ENCODE peak calls at places on chromosomes 3 and 15, in four cellular contexts. One of them, this sample, is unnamed.

GRCh38 chr15:90571063-90571541 is 41.4 kb downstream of the CRTC3 start:
- DNase-seq in NCI-H1417 treated with DMSO at 0.1 percent for 48 hours: no peak
- DNase-seq in nephron progenitor cell: no peak
- DNase-seq in fibroblast of lung: peak
- DNase-seq in this sample: peak

GRCh38 chr15:100783760-100784492 is 95.7 kb upstream of the ALDH1A3 start:
- DNase-seq in NCI-H1417 treated with DMSO at 0.1 percent for 48 hours: no peak
- DNase-seq in nephron progenitor cell: no peak
- DNase-seq in fibroblast of lung: no peak
- DNase-seq in this sample: no peak

GRCh38 chr3:23702198-23702597 is 103.6 kb upstream of the UBE2E1 start:
- DNase-seq in NCI-H1417 treated with DMSO at 0.1 percent for 48 hours: no peak
- DNase-seq in nephron progenitor cell: no peak
- DNase-seq in fibroblast of lung: peak
- DNase-seq in this sample: no peak

GRCh38 chr3:160707187-160707789 is 30.3 kb downstream of the ARL14 start:
- DNase-seq in NCI-H1417 treated with DMSO at 0.1 percent for 48 hours: peak
- DNase-seq in nephron progenitor cell: peak
- DNase-seq in fibroblast of lung: peak
- DNase-seq in this sample: peak

GRCh38 chr3:52983336-52983807 is 62.5 kb downstream of the SFMBT1 start:
- DNase-seq in NCI-H1417 treated with DMSO at 0.1 percent for 48 hours: no peak
- DNase-seq in nephron progenitor cell: no peak
- DNase-seq in fibroblast of lung: no peak
- DNase-seq in this sample: no peak

GRCh38 chr3:57151021-57151449 is 14.1 kb downstream of the IL17RD start:
- DNase-seq in NCI-H1417 treated with DMSO at 0.1 percent for 48 hours: no peak
- DNase-seq in nephron progenitor cell: no peak
- DNase-seq in fibroblast of lung: peak
- DNase-seq in this sample: peak

GRCh38 chr15:39462691-39463090 is 118.2 kb upstream of the THBS1 start:
- DNase-seq in NCI-H1417 treated with DMSO at 0.1 percent for 48 hours: no peak
- DNase-seq in nephron progenitor cell: no peak
- DNase-seq in fibroblast of lung: peak
- DNase-seq in this sample: peak

GRCh38 chr3:123067689-123068226 is 933 bp downstream of the PDIA5 start:
- DNase-seq in NCI-H1417 treated with DMSO at 0.1 percent for 48 hours: no peak
- DNase-seq in nephron progenitor cell: peak
- DNase-seq in fibroblast of lung: no peak
- DNase-seq in this sample: no peak

GRCh38 chr15:95129589-95129988 is 898.2 kb downstream of the MCTP2 start:
- DNase-seq in NCI-H1417 treated with DMSO at 0.1 percent for 48 hours: no peak
- DNase-seq in nephron progenitor cell: no peak
- DNase-seq in fibroblast of lung: peak
- DNase-seq in this sample: peak

GRCh38 chr3:12553921-12554391 is 2.9 kb upstream of the MKRN2 start:
- DNase-seq in NCI-H1417 treated with DMSO at 0.1 percent for 48 hours: no peak
- DNase-seq in nephron progenitor cell: no peak
- DNase-seq in fibroblast of lung: peak
- DNase-seq in this sample: peak

GRCh38 chr3:117645561-117646242 is 936.1 kb downstream of the TUSC7 start:
- DNase-seq in NCI-H1417 treated with DMSO at 0.1 percent for 48 hours: no peak
- DNase-seq in nephron progenitor cell: no peak
- DNase-seq in fibroblast of lung: peak
- DNase-seq in this sample: no peak

GRCh38 chr3:84820126-84820525 is 138.7 kb upstream of the CADM2 start:
- DNase-seq in NCI-H1417 treated with DMSO at 0.1 percent for 48 hours: no peak
- DNase-seq in nephron progenitor cell: no peak
- DNase-seq in fibroblast of lung: no peak
- DNase-seq in this sample: no peak

GRCh38 chr3:3610581-3611298 is 188.5 kb upstream of the LRRN1 start:
- DNase-seq in NCI-H1417 treated with DMSO at 0.1 percent for 48 hours: no peak
- DNase-seq in nephron progenitor cell: no peak
- DNase-seq in fibroblast of lung: no peak
- DNase-seq in this sample: no peak

GRCh38 chr3:187403768-187404270 is 35.6 kb downstream of the RTP4 start:
- DNase-seq in NCI-H1417 treated with DMSO at 0.1 percent for 48 hours: no peak
- DNase-seq in nephron progenitor cell: no peak
- DNase-seq in fibroblast of lung: peak
- DNase-seq in this sample: peak

GRCh38 chr3:195095704-195096036 is 175.3 kb downstream of the XXYLT1 start:
- DNase-seq in NCI-H1417 treated with DMSO at 0.1 percent for 48 hours: no peak
- DNase-seq in nephron progenitor cell: no peak
- DNase-seq in fibroblast of lung: peak
- DNase-seq in this sample: no peak

GRCh38 chr3:148847351-148847750 is 17.7 kb upstream of the CPA3 start:
- DNase-seq in NCI-H1417 treated with DMSO at 0.1 percent for 48 hours: no peak
- DNase-seq in nephron progenitor cell: no peak
- DNase-seq in fibroblast of lung: peak
- DNase-seq in this sample: no peak

GRCh38 chr15:62389887-62390792 is 225.1 kb upstream of the C2CD4B start:
- DNase-seq in NCI-H1417 treated with DMSO at 0.1 percent for 48 hours: no peak
- DNase-seq in nephron progenitor cell: peak
- DNase-seq in fibroblast of lung: peak
- DNase-seq in this sample: peak

GRCh38 chr15:66578286-66578875 is 12.6 kb upstream of the LCTL start:
- DNase-seq in NCI-H1417 treated with DMSO at 0.1 percent for 48 hours: no peak
- DNase-seq in nephron progenitor cell: no peak
- DNase-seq in fibroblast of lung: peak
- DNase-seq in this sample: peak

GRCh38 chr3:21464745-21465144 is 286.3 kb downstream of the ZNF385D start:
- DNase-seq in NCI-H1417 treated with DMSO at 0.1 percent for 48 hours: no peak
- DNase-seq in nephron progenitor cell: no peak
- DNase-seq in fibroblast of lung: peak
- DNase-seq in this sample: no peak

GRCh38 chr15:77064539-77065308 is 6.2 kb downstream of the TSPAN3 start:
- DNase-seq in NCI-H1417 treated with DMSO at 0.1 percent for 48 hours: no peak
- DNase-seq in nephron progenitor cell: no peak
- DNase-seq in fibroblast of lung: peak
- DNase-seq in this sample: peak

GRCh38 chr3:9806688-9807589 is 3.1 kb upstream of the TTLL3 start:
- DNase-seq in NCI-H1417 treated with DMSO at 0.1 percent for 48 hours: no peak
- DNase-seq in nephron progenitor cell: no peak
- DNase-seq in fibroblast of lung: no peak
- DNase-seq in this sample: no peak

GRCh38 chr3:106792716-106793115 is 584.5 kb upstream of the CCDC54 start:
- DNase-seq in NCI-H1417 treated with DMSO at 0.1 percent for 48 hours: no peak
- DNase-seq in nephron progenitor cell: no peak
- DNase-seq in fibroblast of lung: peak
- DNase-seq in this sample: no peak

GRCh38 chr3:74564560-74564959 is 49.9 kb downstream of the CNTN3 start:
- DNase-seq in NCI-H1417 treated with DMSO at 0.1 percent for 48 hours: no peak
- DNase-seq in nephron progenitor cell: no peak
- DNase-seq in fibroblast of lung: no peak
- DNase-seq in this sample: no peak

GRCh38 chr3:111701292-111701906 is 106.3 kb upstream of the ZBED2 start:
- DNase-seq in NCI-H1417 treated with DMSO at 0.1 percent for 48 hours: no peak
- DNase-seq in nephron progenitor cell: no peak
- DNase-seq in fibroblast of lung: no peak
- DNase-seq in this sample: no peak

GRCh38 chr3:150183619-150184425 is 213.1 kb upstream of the PFN2 start:
- DNase-seq in NCI-H1417 treated with DMSO at 0.1 percent for 48 hours: peak
- DNase-seq in nephron progenitor cell: peak
- DNase-seq in fibroblast of lung: peak
- DNase-seq in this sample: peak

GRCh38 chr15:63056843-63057242 is 14.3 kb downstream of the TPM1 start:
- DNase-seq in NCI-H1417 treated with DMSO at 0.1 percent for 48 hours: no peak
- DNase-seq in nephron progenitor cell: no peak
- DNase-seq in fibroblast of lung: peak
- DNase-seq in this sample: no peak

GRCh38 chr15:66785637-66786036 is 83.6 kb downstream of the SMAD6 start:
- DNase-seq in NCI-H1417 treated with DMSO at 0.1 percent for 48 hours: no peak
- DNase-seq in nephron progenitor cell: no peak
- DNase-seq in fibroblast of lung: peak
- DNase-seq in this sample: no peak

GRCh38 chr3:180277036-180277435 is 240.3 kb upstream of the PEX5L start:
- DNase-seq in NCI-H1417 treated with DMSO at 0.1 percent for 48 hours: no peak
- DNase-seq in nephron progenitor cell: no peak
- DNase-seq in fibroblast of lung: peak
- DNase-seq in this sample: peak

GRCh38 chr3:49387721-49388120 is 24.1 kb downstream of the RHOA start:
- DNase-seq in NCI-H1417 treated with DMSO at 0.1 percent for 48 hours: no peak
- DNase-seq in nephron progenitor cell: no peak
- DNase-seq in fibroblast of lung: no peak
- DNase-seq in this sample: no peak

GRCh38 chr3:101149707-101150106 is 156.5 kb upstream of the ABI3BP start:
- DNase-seq in NCI-H1417 treated with DMSO at 0.1 percent for 48 hours: no peak
- DNase-seq in nephron progenitor cell: no peak
- DNase-seq in fibroblast of lung: no peak
- DNase-seq in this sample: no peak

GRCh38 chr3:79906106-79906505 is 138.3 kb upstream of the ROBO1 start:
- DNase-seq in NCI-H1417 treated with DMSO at 0.1 percent for 48 hours: no peak
- DNase-seq in nephron progenitor cell: no peak
- DNase-seq in fibroblast of lung: peak
- DNase-seq in this sample: no peak

GRCh38 chr15:89199734-89200133 is 21.6 kb downstream of the RLBP1 start:
- DNase-seq in NCI-H1417 treated with DMSO at 0.1 percent for 48 hours: no peak
- DNase-seq in nephron progenitor cell: peak
- DNase-seq in fibroblast of lung: no peak
- DNase-seq in this sample: peak

GRCh38 chr3:44439499-44440295 is 37.8 kb downstream of the ZNF445 start:
- DNase-seq in NCI-H1417 treated with DMSO at 0.1 percent for 48 hours: no peak
- DNase-seq in nephron progenitor cell: no peak
- DNase-seq in fibroblast of lung: peak
- DNase-seq in this sample: peak

GRCh38 chr15:78536134-78536533 is 4.1 kb upstream of the PSMA4 start:
- DNase-seq in NCI-H1417 treated with DMSO at 0.1 percent for 48 hours: no peak
- DNase-seq in nephron progenitor cell: no peak
- DNase-seq in fibroblast of lung: peak
- DNase-seq in this sample: no peak